ENCODE peak calls at places on chromosomes 6 and 20, in six cellular contexts. T is HCT116, S is K562, A is HepG2, E is H1, J is GM12878. Z is an unnamed sample. For H3K27me3, the result is how much of the 10 kb centered on the place peaks cover.

GRCh38 chr6:5728726-5729434 is 277.8 kb downstream of the NRN1 start:
- DNase-seq in T (no peak), S (no peak), A (no peak), E (no peak), J (no peak), Z (no peak)

GRCh38 chr20:53154540-53154939 is 182.4 kb downstream of the TSHZ2 start:
- DNase-seq in T (no peak), S (peak), A (no peak), E (no peak), J (no peak), Z (no peak)

GRCh38 chr20:44051661-44052000 is 135.4 kb downstream of the JPH2 start:
- DNase-seq in T (no peak), S (no peak), A (no peak), E (no peak), J (no peak), Z (no peak)

GRCh38 chr6:164247106-164247505 is 832.6 kb downstream of the QKI start:
- DNase-seq in T (no peak), S (no peak), A (no peak), E (no peak), J (no peak), Z (no peak)

GRCh38 chr20:57175397-57176010 is 90.9 kb downstream of the BMP7 start:
- DNase-seq in T (no peak), S (no peak), A (no peak), E (no peak), J (no peak), Z (no peak)

GRCh38 chr6:37696841-37697735 is 595 bp downstream of the MDGA1 start:
- DNase-seq in T (no peak), S (peak), A (no peak), E (no peak), J (no peak), Z (no peak)

GRCh38 chr20:44540834-44541233 is 19.0 kb upstream of the SERINC3 start:
- DNase-seq in T (no peak), S (no peak), A (no peak), E (no peak), J (no peak), Z (no peak)

GRCh38 chr6:170088349-170088951 is 202.4 kb downstream of the DLL1 start:
- DNase-seq in T (no peak), S (no peak), A (no peak), E (no peak), J (no peak), Z (no peak)

GRCh38 chr6:168616807-168617756 is 176.1 kb downstream of the SMOC2 start:
- DNase-seq in T (no peak), S (no peak), A (no peak), E (no peak), J (no peak), Z (no peak)

GRCh38 chr6:53766930-53767329 is 27.9 kb upstream of the LRRC1 start:
- DNase-seq in T (no peak), S (no peak), A (no peak), E (no peak), J (no peak), Z (no peak)

GRCh38 chr20:56949318-56949717 is 317.1 kb downstream of the BMP7 start:
- DNase-seq in T (peak), S (peak), A (no peak), E (no peak), J (no peak), Z (no peak)

GRCh38 chr6:12886961-12887775 is 170.6 kb downstream of the PHACTR1 start:
- DNase-seq in T (no peak), S (no peak), A (no peak), E (peak), J (no peak), Z (peak)

GRCh38 chr6:12890171-12890790 is 173.7 kb downstream of the PHACTR1 start:
- DNase-seq in T (peak), S (peak), A (peak), E (no peak), J (no peak), Z (peak)

GRCh38 chr6:12882761-12883290 is 166.3 kb downstream of the PHACTR1 start:
- DNase-seq in T (no peak), S (no peak), A (no peak), E (no peak), J (no peak), Z (no peak)

GRCh38 chr6:12884983-12885382 is 168.4 kb downstream of the PHACTR1 start:
- DNase-seq in T (no peak), S (no peak), A (no peak), E (no peak), J (no peak), Z (no peak)
- TF ChIP-seq ZNF274 in T (no peak), S (no peak), A (no peak), E (no peak), J (no peak), Z (no peak)

GRCh38 chr6:50718566-50718965 is 5.2 kb downstream of the TFAP2D start:
- DNase-seq in T (no peak), S (no peak), A (no peak), E (no peak), J (no peak), Z (no peak)
- H3K27me3 ChIP-seq in T (under half), S (under half), A (under half), E (half or more), J (under half), Z (half or more)

GRCh38 chr6:34447381-34447780 is 18.5 kb upstream of the PACSIN1 start:
- DNase-seq in T (no peak), S (no peak), A (no peak), E (no peak), J (no peak), Z (no peak)

GRCh38 chr6:34451192-34451591 is 14.7 kb upstream of the PACSIN1 start:
- DNase-seq in T (no peak), S (no peak), A (no peak), E (no peak), J (no peak), Z (no peak)

GRCh38 chr6:34445313-34445860 is 19.5 kb upstream of the RPS10 start:
- DNase-seq in T (no peak), S (no peak), A (no peak), E (no peak), J (no peak), Z (no peak)

DNA sequence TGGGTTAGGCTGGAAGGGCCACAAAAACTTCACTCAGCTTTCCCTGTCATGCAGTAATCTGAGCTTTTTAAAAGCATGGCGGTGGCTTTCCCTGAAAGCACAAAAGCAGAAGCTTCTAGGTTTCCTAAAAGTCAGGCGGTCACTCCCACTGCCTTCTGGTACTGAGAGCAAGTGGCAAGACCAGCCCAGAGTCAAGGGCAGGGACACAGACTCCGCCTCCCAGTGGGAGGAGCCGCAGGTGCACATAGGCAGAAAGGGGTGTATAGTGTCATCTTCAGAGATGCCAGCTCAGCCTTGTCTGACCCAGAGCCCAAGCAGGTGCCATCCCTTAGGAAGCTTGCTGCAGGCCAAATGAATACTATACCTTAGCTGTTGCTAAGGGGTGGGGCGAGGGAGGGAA is 18.0 kb upstream of the PACSIN1 start:
- DNase-seq in T (no peak), S (peak), A (no peak), E (no peak), J (no peak), Z (no peak)
- TF ChIP-seq ZNF274 in T (no peak), S (no peak), A (no peak), E (no peak), J (no peak), Z (no peak)

GRCh38 chr6:108121612-108122011 is 44.2 kb upstream of the NR2E1 start:
- DNase-seq in T (no peak), S (no peak), A (no peak), E (no peak), J (no peak), Z (no peak)

GRCh38 chr6:108127826-108128225 is 38.0 kb upstream of the NR2E1 start:
- DNase-seq in T (no peak), S (no peak), A (peak), E (no peak), J (no peak), Z (no peak)

GRCh38 chr6:108123946-108124345 is 41.9 kb upstream of the NR2E1 start:
- DNase-seq in T (no peak), S (no peak), A (no peak), E (no peak), J (no peak), Z (no peak)

GRCh38 chr6:108123516-108123929 is 42.3 kb upstream of the NR2E1 start:
- DNase-seq in T (no peak), S (no peak), A (no peak), E (no peak), J (no peak), Z (no peak)

DNA sequence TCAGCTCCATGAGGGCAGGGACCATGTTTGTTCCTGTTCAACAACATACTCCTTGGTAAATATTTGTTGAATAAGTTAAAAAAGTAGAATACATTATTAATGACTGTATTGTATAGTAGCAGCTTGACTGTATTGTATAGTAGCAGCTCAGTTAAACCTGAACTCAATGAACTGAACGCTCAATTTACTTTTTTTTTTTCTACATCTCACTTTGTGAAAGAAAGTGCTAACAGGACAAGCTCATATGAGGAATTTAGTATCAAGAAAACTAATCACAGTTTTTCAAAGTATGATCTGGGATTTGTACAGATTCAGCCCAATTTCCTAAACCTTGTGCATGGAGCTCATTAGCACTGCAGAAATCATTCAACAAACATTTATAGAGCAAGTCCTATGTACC is 38.8 kb upstream of the NR2E1 start:
- DNase-seq in T (no peak), S (no peak), A (no peak), E (no peak), J (no peak), Z (no peak)
- H3K27me3 ChIP-seq in T (under half), S (under half), A (under half), E (half or more), J (under half), Z (half or more)

GRCh38 chr6:158313989-158314388 is 1.7 kb downstream of the TULP4 start:
- DNase-seq in T (no peak), S (no peak), A (no peak), E (no peak), J (no peak), Z (no peak)
- TF ChIP-seq ZNF274 in T (no peak), S (no peak), A (no peak), E (no peak), J (no peak), Z (no peak)

GRCh38 chr6:50721978-50722377 is 8.7 kb downstream of the TFAP2D start:
- DNase-seq in T (no peak), S (no peak), A (no peak), E (no peak), J (no peak), Z (no peak)
- H3K27me3 ChIP-seq in T (under half), S (under half), A (under half), E (half or more), J (under half), Z (half or more)

GRCh38 chr20:18042211-18042610 is 15.5 kb downstream of the OVOL2 start:
- DNase-seq in T (no peak), S (no peak), A (no peak), E (no peak), J (no peak), Z (no peak)
- TF ChIP-seq ZNF274 in T (no peak), S (no peak), A (no peak), E (no peak), J (no peak), Z (no peak)

GRCh38 chr6:109524129-109524528 is 41.1 kb upstream of the ZBTB24 start:
- DNase-seq in T (no peak), S (no peak), A (no peak), E (no peak), J (no peak), Z (no peak)

GRCh38 chr6:109531446-109531845 is 48.4 kb upstream of the ZBTB24 start:
- DNase-seq in T (no peak), S (no peak), A (no peak), E (no peak), J (no peak), Z (no peak)

GRCh38 chr6:109527989-109528388 is 45.0 kb upstream of the ZBTB24 start:
- DNase-seq in T (peak), S (peak), A (peak), E (no peak), J (no peak), Z (no peak)

GRCh38 chr6:109523478-109523877 is 40.5 kb upstream of the ZBTB24 start:
- DNase-seq in T (no peak), S (no peak), A (no peak), E (no peak), J (no peak), Z (no peak)

DNA sequence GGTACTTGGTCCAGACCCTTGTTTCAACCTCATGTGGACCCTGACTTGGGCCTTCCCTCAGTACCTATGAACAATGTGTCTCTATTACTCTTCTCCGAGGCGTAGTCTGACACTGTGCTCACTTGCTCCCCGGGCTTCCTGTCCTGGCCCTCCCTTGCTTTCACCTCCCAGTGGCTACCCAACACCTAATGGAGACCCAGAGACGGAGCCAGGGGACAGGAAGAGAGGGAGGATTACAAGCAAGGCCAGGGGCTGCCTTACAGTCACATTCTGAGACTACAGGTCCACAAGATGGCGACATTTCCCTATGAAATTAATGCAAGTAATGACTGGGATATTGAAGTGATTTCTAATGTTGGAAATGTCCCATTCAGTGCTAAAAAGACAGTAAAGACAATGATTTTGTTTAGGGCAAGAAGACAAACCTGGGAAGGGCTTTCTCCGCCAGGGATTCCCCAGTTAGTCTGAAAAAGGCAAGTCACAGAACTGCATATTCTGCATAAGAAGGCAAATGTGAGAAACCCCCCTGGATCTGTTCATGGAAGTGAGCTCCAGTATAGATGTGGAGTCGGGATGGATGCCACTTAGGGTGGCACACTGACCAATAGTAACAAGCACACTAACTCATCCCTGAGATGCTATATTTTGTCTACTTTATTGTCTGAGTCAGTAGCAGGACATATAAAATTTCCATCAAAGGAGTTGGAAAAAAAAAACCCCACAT is 44.0 kb upstream of the ZBTB24 start:
- DNase-seq in T (peak), S (peak), A (peak), E (no peak), J (peak), Z (peak)
- H3K27me3 ChIP-seq in T (under half), S (under half), A (under half), E (under half), J (under half), Z (under half)

GRCh38 chr20:11204926-11205768 is 531.3 kb upstream of the JAG1 start:
- DNase-seq in T (peak), S (peak), A (peak), E (peak), J (peak), Z (peak)
- TF ChIP-seq ZNF274 in T (no peak), S (no peak), A (no peak), E (no peak), J (no peak), Z (no peak)